ENCODE peak calls at places on chromosomes 1 and 21, in six cellular contexts. P, V, B, W, A and O are unnamed samples.

GRCh38 chr1:23394664-23395063 is 25.0 kb upstream of the ZNF436 start:
- DNase-seq in P (peak; percentile 41), V (peak; percentile 46), B (peak; percentile 93), W (peak; percentile 88), A (peak; percentile 47), O (no peak)

GRCh38 chr1:56627019-56627635 is 18.0 kb upstream of the PRKAA2 start:
- DNase-seq in P (no peak), V (no peak), B (peak; percentile 27), W (no peak), A (no peak), O (no peak)

GRCh38 chr1:30715216-30715615 is 8.2 kb downstream of the MATN1 start:
- DNase-seq in P (no peak), V (no peak), B (no peak), W (no peak), A (no peak), O (no peak)

GRCh38 chr1:34378968-34379729 is 202.4 kb downstream of the C1orf94 start:
- DNase-seq in P (peak; percentile 30), V (no peak), B (peak; percentile 59), W (no peak), A (no peak), O (no peak)

GRCh38 chr1:224182866-224183590 is at the start of gene DEGS1:
- DNase-seq in P (peak; percentile 88), V (peak; percentile 88), B (peak; percentile 76), W (peak; percentile 83), A (peak; percentile 62), O (no peak)

GRCh38 chr1:88375977-88376376 is 308.1 kb upstream of the PKN2 start:
- DNase-seq in P (no peak), V (no peak), B (no peak), W (no peak), A (no peak), O (no peak)

GRCh38 chr1:245225267-245225666 is 70.5 kb downstream of the KIF26B start:
- DNase-seq in P (no peak), V (no peak), B (peak; percentile 39), W (no peak), A (peak; percentile 43), O (peak; percentile 13)

GRCh38 chr1:157400766-157401165 is 151.5 kb downstream of the FCRL5 start:
- DNase-seq in P (no peak), V (no peak), B (no peak), W (no peak), A (no peak), O (no peak)

GRCh38 chr21:42039470-42039901 is 29.3 kb upstream of the ZBTB21 start:
- DNase-seq in P (peak; percentile 65), V (no peak), B (peak; percentile 58), W (no peak), A (peak; percentile 12), O (no peak)

GRCh38 chr1:227901906-227902640 is 45.7 kb downstream of the WNT9A start:
- DNase-seq in P (no peak), V (no peak), B (peak; percentile 45), W (peak; percentile 4), A (peak; percentile 52), O (no peak)

GRCh38 chr1:9688599-9688998 is 37.1 kb downstream of the PIK3CD start:
- DNase-seq in P (no peak), V (no peak), B (no peak), W (no peak), A (no peak), O (no peak)

GRCh38 chr1:9689011-9689706 is 37.6 kb downstream of the PIK3CD start:
- DNase-seq in P (peak; percentile 92), V (peak; percentile 90), B (peak; percentile 55), W (peak; percentile 81), A (peak; percentile 51), O (no peak)

GRCh38 chr1:9690440-9691107 is 39.0 kb downstream of the PIK3CD start:
- DNase-seq in P (no peak), V (no peak), B (no peak), W (no peak), A (no peak), O (no peak)

GRCh38 chr1:9691108-9691445 is 39.5 kb downstream of the PIK3CD start:
- DNase-seq in P (no peak), V (no peak), B (peak; percentile 81), W (no peak), A (peak; percentile 47), O (no peak)

DNA sequence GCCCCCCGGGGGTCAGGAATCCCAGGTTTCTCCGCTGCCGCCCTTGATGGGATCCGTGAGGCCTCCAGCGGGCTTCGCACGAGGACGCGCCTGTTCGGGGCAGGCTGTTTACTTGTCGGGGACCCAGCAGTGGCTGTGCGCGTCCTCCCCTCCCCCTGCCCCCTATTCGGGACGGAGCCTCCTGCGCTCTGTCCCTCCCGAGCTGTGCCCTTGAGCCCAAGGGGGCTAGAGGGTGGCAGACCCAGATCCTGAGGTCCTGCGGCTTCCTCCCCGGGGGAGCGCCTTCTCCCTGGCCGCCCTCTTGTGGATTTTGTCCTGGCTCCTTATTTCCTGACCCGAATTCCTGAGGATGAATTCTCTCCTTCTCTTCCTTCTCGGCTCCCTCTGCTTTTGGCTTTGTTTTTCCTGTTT is 38.4 kb downstream of the PIK3CD start:
- DNase-seq in P (no peak), V (peak; percentile 30), B (peak; percentile 13), W (peak; percentile 38), A (no peak), O (no peak)
- TF ChIP-seq CTCF in P (no peak), V (no peak), B (peak; percentile 8), W (no peak), A (peak; percentile 39), O (peak; percentile 35)

DNA sequence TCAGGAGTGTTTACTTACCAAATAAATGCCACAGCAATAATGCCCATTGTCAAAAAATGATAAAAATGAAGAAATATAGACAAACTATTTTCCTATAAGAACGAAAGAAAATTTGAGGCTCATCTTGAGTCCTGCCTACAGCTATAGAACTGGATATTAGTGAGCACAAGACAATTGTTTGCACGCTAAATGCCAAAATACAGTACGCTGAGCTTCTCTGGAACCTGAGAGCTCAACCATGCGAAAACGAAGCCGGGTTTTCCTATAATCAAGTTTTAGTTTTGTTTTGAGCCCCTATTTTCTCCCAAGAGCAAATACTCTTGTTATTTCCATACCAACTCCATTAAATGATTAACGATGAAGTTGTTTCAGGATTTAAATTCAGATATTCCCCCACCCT is 42.0 kb upstream of the CCSAP start:
- DNase-seq in P (no peak), V (no peak), B (no peak), W (no peak), A (no peak), O (no peak)
- H3K27me3 ChIP-seq in P (no peaks in the 10 kb centered on the region), V (peaks cover 25% of the 10 kb centered on the region), B (peaks cover under 1% of the 10 kb centered on the region), W (peaks cover 25% of the 10 kb centered on the region), A (no peaks in the 10 kb centered on the region), O (peaks cover 4% of the 10 kb centered on the region)

DNA sequence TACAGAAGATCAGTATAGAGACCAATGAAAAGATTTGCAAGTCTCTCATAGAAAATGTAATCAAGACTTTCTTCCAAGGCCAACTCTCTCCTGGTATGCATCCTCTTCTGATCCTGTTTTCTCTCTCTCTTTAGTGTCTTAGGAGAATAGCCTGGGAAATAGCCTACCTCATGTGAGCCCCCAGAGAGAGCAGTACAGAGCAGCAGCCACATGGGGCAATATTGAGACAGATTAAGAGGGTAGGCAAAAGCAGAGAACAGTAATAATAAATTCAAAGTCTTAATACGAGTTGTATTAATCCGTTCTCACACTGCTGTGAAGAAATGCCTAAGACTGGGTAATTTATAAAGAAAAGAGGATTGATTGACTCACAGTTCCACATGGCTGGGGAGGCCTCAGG is 61.4 kb downstream of the RNASEL start:
- DNase-seq in P (no peak), V (no peak), B (no peak), W (no peak), A (peak; percentile 4), O (no peak)
- TF ChIP-seq CTCF in P (no peak), V (no peak), B (no peak), W (no peak), A (peak; percentile 38), O (no peak)

GRCh38 chr1:199735660-199736059 is 291.9 kb upstream of the NR5A2 start:
- DNase-seq in P (no peak), V (no peak), B (no peak), W (no peak), A (no peak), O (no peak)
- H3K27me3 ChIP-seq in P (no peaks in the 10 kb centered on the region), V (no peaks in the 10 kb centered on the region), B (no peaks in the 10 kb centered on the region), W (no peaks in the 10 kb centered on the region), A (no peaks in the 10 kb centered on the region), O (no peaks in the 10 kb centered on the region)